ENCODE peak calls at places on chromosomes 3 and 15, in seven cellular contexts. One of them, this sample, is unnamed.

GRCh38 chr3:153070153-153070868 is 91.7 kb upstream of the RAP2B start:
- DNase-seq in keratinocyte: no peak
- DNase-seq in A549: peak
- DNase-seq in upper lobe of right lung: no peak
- DNase-seq in choroid plexus epithelial cell: peak
- DNase-seq in A673: no peak
- DNase-seq in PC-3: peak
- DNase-seq in this sample: no peak

GRCh38 chr3:83928391-83928790 is 1030.4 kb upstream of the CADM2 start:
- DNase-seq in keratinocyte: no peak
- DNase-seq in A549: no peak
- DNase-seq in upper lobe of right lung: no peak
- DNase-seq in choroid plexus epithelial cell: peak
- DNase-seq in A673: peak
- DNase-seq in PC-3: peak
- DNase-seq in this sample: no peak

GRCh38 chr3:183318846-183319770 is 66.1 kb downstream of the B3GNT5 start:
- DNase-seq in keratinocyte: no peak
- DNase-seq in A549: no peak
- DNase-seq in upper lobe of right lung: no peak
- DNase-seq in choroid plexus epithelial cell: peak
- DNase-seq in A673: no peak
- DNase-seq in PC-3: no peak
- DNase-seq in this sample: peak

GRCh38 chr3:58062469-58062868 is 54.2 kb downstream of the FLNB start:
- DNase-seq in keratinocyte: no peak
- DNase-seq in A549: no peak
- DNase-seq in upper lobe of right lung: no peak
- DNase-seq in choroid plexus epithelial cell: no peak
- DNase-seq in A673: no peak
- DNase-seq in PC-3: no peak
- DNase-seq in this sample: peak

GRCh38 chr3:147191795-147192385 is 214.5 kb downstream of the ZIC4 start:
- DNase-seq in keratinocyte: peak
- DNase-seq in A549: peak
- DNase-seq in upper lobe of right lung: no peak
- DNase-seq in choroid plexus epithelial cell: peak
- DNase-seq in A673: peak
- DNase-seq in PC-3: peak
- DNase-seq in this sample: peak

GRCh38 chr3:101243285-101244211 is 76.8 kb downstream of the IMPG2 start:
- DNase-seq in keratinocyte: no peak
- DNase-seq in A549: no peak
- DNase-seq in upper lobe of right lung: no peak
- DNase-seq in choroid plexus epithelial cell: no peak
- DNase-seq in A673: no peak
- DNase-seq in PC-3: no peak
- DNase-seq in this sample: peak

GRCh38 chr3:121073011-121073410 is 165.0 kb downstream of the STXBP5L start:
- DNase-seq in keratinocyte: no peak
- DNase-seq in A549: no peak
- DNase-seq in upper lobe of right lung: no peak
- DNase-seq in choroid plexus epithelial cell: no peak
- DNase-seq in A673: no peak
- DNase-seq in PC-3: no peak
- DNase-seq in this sample: no peak

GRCh38 chr15:100189849-100190248 is 151.9 kb downstream of the ADAMTS17 start:
- DNase-seq in keratinocyte: no peak
- DNase-seq in A549: no peak
- DNase-seq in upper lobe of right lung: no peak
- DNase-seq in choroid plexus epithelial cell: no peak
- DNase-seq in A673: no peak
- DNase-seq in PC-3: peak
- DNase-seq in this sample: no peak

GRCh38 chr15:98938105-98938417 is 69.5 kb downstream of the PGPEP1L start:
- DNase-seq in keratinocyte: no peak
- DNase-seq in A549: no peak
- DNase-seq in upper lobe of right lung: no peak
- DNase-seq in choroid plexus epithelial cell: no peak
- DNase-seq in A673: no peak
- DNase-seq in PC-3: no peak
- DNase-seq in this sample: no peak

GRCh38 chr15:92667291-92667904 is 11.8 kb upstream of the FAM174B start:
- DNase-seq in keratinocyte: no peak
- DNase-seq in A549: peak
- DNase-seq in upper lobe of right lung: no peak
- DNase-seq in choroid plexus epithelial cell: no peak
- DNase-seq in A673: no peak
- DNase-seq in PC-3: peak
- DNase-seq in this sample: no peak

GRCh38 chr15:38085931-38086562 is 151.6 kb downstream of the TMCO5A start:
- DNase-seq in keratinocyte: no peak
- DNase-seq in A549: no peak
- DNase-seq in upper lobe of right lung: no peak
- DNase-seq in choroid plexus epithelial cell: peak
- DNase-seq in A673: no peak
- DNase-seq in PC-3: no peak
- DNase-seq in this sample: peak

GRCh38 chr15:31326729-31327673 is at the start of gene KLF13:
- DNase-seq in keratinocyte: no peak
- DNase-seq in A549: peak
- DNase-seq in upper lobe of right lung: peak
- DNase-seq in choroid plexus epithelial cell: peak
- DNase-seq in A673: peak
- DNase-seq in PC-3: peak
- DNase-seq in this sample: peak

GRCh38 chr15:31328425-31328998 is 1.9 kb downstream of the KLF13 start:
- DNase-seq in keratinocyte: no peak
- DNase-seq in A549: peak
- DNase-seq in upper lobe of right lung: no peak
- DNase-seq in choroid plexus epithelial cell: peak
- DNase-seq in A673: no peak
- DNase-seq in PC-3: peak
- DNase-seq in this sample: peak

GRCh38 chr15:78073026-78073425 is 4.5 kb downstream of the TBC1D2B start:
- DNase-seq in keratinocyte: no peak
- DNase-seq in A549: no peak
- DNase-seq in upper lobe of right lung: no peak
- DNase-seq in choroid plexus epithelial cell: no peak
- DNase-seq in A673: no peak
- DNase-seq in PC-3: no peak
- DNase-seq in this sample: no peak

GRCh38 chr15:68668926-68669600 is 90.3 kb downstream of the CORO2B start:
- DNase-seq in keratinocyte: no peak
- DNase-seq in A549: no peak
- DNase-seq in upper lobe of right lung: no peak
- DNase-seq in choroid plexus epithelial cell: no peak
- DNase-seq in A673: no peak
- DNase-seq in PC-3: no peak
- DNase-seq in this sample: no peak

GRCh38 chr3:12353796-12354505 is 65.1 kb downstream of the PPARG start:
- DNase-seq in keratinocyte: no peak
- DNase-seq in A549: no peak
- DNase-seq in upper lobe of right lung: no peak
- DNase-seq in choroid plexus epithelial cell: peak
- DNase-seq in A673: peak
- DNase-seq in PC-3: peak
- DNase-seq in this sample: peak

GRCh38 chr15:75840659-75841058 is 2.6 kb upstream of the UBE2Q2 start:
- DNase-seq in keratinocyte: no peak
- DNase-seq in A549: peak
- DNase-seq in upper lobe of right lung: no peak
- DNase-seq in choroid plexus epithelial cell: peak
- DNase-seq in A673: peak
- DNase-seq in PC-3: peak
- DNase-seq in this sample: peak
- H3K4me3 ChIP-seq in keratinocyte: no peak
- H3K4me3 ChIP-seq in A549: no peak
- H3K4me3 ChIP-seq in upper lobe of right lung: no peak
- H3K4me3 ChIP-seq in choroid plexus epithelial cell: no peak
- H3K4me3 ChIP-seq in A673: no peak
- H3K4me3 ChIP-seq in PC-3: no peak
- H3K4me3 ChIP-seq in this sample: no peak

GRCh38 chr3:14646589-14647413 is 4.8 kb upstream of the CCDC174 start:
- DNase-seq in keratinocyte: no peak
- DNase-seq in A549: no peak
- DNase-seq in upper lobe of right lung: no peak
- DNase-seq in choroid plexus epithelial cell: no peak
- DNase-seq in A673: no peak
- DNase-seq in PC-3: no peak
- DNase-seq in this sample: no peak
- TF ChIP-seq CTCF in keratinocyte: no peak
- TF ChIP-seq CTCF in A549: no peak
- TF ChIP-seq CTCF in upper lobe of right lung: no peak
- TF ChIP-seq CTCF in choroid plexus epithelial cell: peak
- TF ChIP-seq CTCF in A673: no peak
- TF ChIP-seq CTCF in PC-3: no peak
- TF ChIP-seq CTCF in this sample: no peak

DNA sequence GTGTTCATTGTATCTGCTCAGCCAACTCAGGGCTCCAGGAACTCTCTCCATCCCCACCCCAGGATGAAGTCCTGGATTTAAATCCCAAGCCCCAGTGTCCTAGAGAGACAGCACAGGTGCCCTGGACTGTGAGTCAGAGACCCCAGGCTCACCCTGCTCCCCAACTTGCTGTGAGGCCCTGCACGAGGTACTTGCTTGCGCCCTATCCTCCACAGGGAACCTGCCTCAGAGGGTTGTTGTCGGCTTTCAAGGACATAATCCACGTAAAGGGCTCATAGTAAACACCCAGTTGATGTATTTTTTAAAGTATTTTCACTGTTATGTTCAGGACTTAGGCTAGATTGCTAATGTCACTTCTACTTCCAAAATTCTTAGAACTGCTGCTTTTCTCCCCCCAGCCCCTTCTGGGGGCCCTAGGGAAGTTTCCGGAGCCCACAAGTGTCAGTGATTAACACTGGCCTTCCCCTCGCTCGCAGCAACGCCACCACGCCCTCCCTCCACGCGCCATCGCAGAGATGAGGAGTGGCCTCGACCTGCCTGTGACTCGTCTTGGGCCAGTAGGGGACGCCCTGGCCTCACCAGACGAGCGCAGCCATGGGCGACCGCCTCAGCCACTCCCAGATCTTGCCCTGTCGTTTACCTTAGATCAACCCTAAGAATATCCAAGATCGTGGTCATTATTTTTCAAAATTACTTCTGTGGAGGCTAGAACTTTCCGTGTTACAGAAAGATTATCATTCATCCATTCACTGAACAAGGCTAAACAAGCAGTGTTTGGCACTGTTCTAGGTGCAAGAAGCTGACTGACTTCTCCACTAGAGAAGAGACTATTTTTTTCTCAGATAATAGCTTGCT is 6.0 kb upstream of the SRP14 start:
- DNase-seq in keratinocyte: no peak
- DNase-seq in A549: peak
- DNase-seq in upper lobe of right lung: peak
- DNase-seq in choroid plexus epithelial cell: peak
- DNase-seq in A673: peak
- DNase-seq in PC-3: peak
- DNase-seq in this sample: peak
- H3K4me3 ChIP-seq in keratinocyte: no peak
- H3K4me3 ChIP-seq in A549: peak
- H3K4me3 ChIP-seq in upper lobe of right lung: no peak
- H3K4me3 ChIP-seq in choroid plexus epithelial cell: peak
- H3K4me3 ChIP-seq in A673: peak
- H3K4me3 ChIP-seq in PC-3: peak
- H3K4me3 ChIP-seq in this sample: peak

GRCh38 chr3:44420676-44421075 is 56.8 kb downstream of the ZNF445 start:
- DNase-seq in keratinocyte: no peak
- DNase-seq in A549: no peak
- DNase-seq in upper lobe of right lung: no peak
- DNase-seq in choroid plexus epithelial cell: no peak
- DNase-seq in A673: no peak
- DNase-seq in PC-3: no peak
- DNase-seq in this sample: no peak

GRCh38 chr3:44416031-44417030 is 61.1 kb downstream of the ZNF445 start:
- DNase-seq in keratinocyte: no peak
- DNase-seq in A549: no peak
- DNase-seq in upper lobe of right lung: no peak
- DNase-seq in choroid plexus epithelial cell: no peak
- DNase-seq in A673: no peak
- DNase-seq in PC-3: no peak
- DNase-seq in this sample: no peak

GRCh38 chr3:44419923-44420650 is 57.4 kb downstream of the ZNF445 start:
- DNase-seq in keratinocyte: no peak
- DNase-seq in A549: no peak
- DNase-seq in upper lobe of right lung: no peak
- DNase-seq in choroid plexus epithelial cell: no peak
- DNase-seq in A673: no peak
- DNase-seq in PC-3: no peak
- DNase-seq in this sample: no peak

GRCh38 chr3:44419159-44419922 is 58.1 kb downstream of the ZNF445 start:
- DNase-seq in keratinocyte: no peak
- DNase-seq in A549: no peak
- DNase-seq in upper lobe of right lung: no peak
- DNase-seq in choroid plexus epithelial cell: no peak
- DNase-seq in A673: no peak
- DNase-seq in PC-3: no peak
- DNase-seq in this sample: no peak

GRCh38 chr3:44418549-44418948 is 58.9 kb downstream of the ZNF445 start:
- DNase-seq in keratinocyte: no peak
- DNase-seq in A549: no peak
- DNase-seq in upper lobe of right lung: no peak
- DNase-seq in choroid plexus epithelial cell: no peak
- DNase-seq in A673: no peak
- DNase-seq in PC-3: peak
- DNase-seq in this sample: no peak
- TF ChIP-seq CTCF in keratinocyte: peak
- TF ChIP-seq CTCF in A549: no peak
- TF ChIP-seq CTCF in upper lobe of right lung: peak
- TF ChIP-seq CTCF in choroid plexus epithelial cell: peak
- TF ChIP-seq CTCF in A673: peak
- TF ChIP-seq CTCF in PC-3: peak
- TF ChIP-seq CTCF in this sample: peak

DNA sequence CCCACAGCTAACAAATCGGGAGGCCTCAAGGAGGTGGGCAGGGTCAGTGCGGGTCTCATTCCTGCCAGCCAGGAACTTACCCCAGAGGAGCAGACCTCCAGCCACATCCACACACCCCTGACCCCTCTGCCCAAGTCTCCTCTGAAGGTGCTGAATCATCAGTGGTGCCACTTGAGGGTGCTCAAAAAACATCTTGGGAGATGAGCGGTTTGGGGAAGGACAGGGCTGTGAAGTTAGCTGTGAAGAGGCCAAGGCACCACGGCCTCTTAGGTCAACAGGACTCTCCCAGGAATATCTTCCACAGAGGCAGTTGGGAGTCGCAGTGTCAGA is 1.2 kb downstream of the DAPK2 start:
- DNase-seq in keratinocyte: no peak
- DNase-seq in A549: no peak
- DNase-seq in upper lobe of right lung: no peak
- DNase-seq in choroid plexus epithelial cell: no peak
- DNase-seq in A673: no peak
- DNase-seq in PC-3: no peak
- DNase-seq in this sample: no peak
- H3K4me3 ChIP-seq in keratinocyte: no peak
- H3K4me3 ChIP-seq in A549: no peak
- H3K4me3 ChIP-seq in upper lobe of right lung: peak
- H3K4me3 ChIP-seq in choroid plexus epithelial cell: peak
- H3K4me3 ChIP-seq in A673: peak
- H3K4me3 ChIP-seq in PC-3: no peak
- H3K4me3 ChIP-seq in this sample: peak